ENCODE peak calls at places on chromosomes 6 and 20, in seven cellular contexts. E is fibroblast of mammary gland, X is nephron progenitor cell, I is AG10803, K is BE2C, N is WTC11, F is MM.1S. T is an unnamed sample.

GRCh38 chr6:167706313-167707109 is 120.2 kb upstream of the AFDN start:
- DNase-seq in I (no peak), N (no peak), X (no peak), E (no peak), F (peak), K (no peak), T (no peak)

GRCh38 chr6:156269751-156270369 is 507.3 kb upstream of the ARID1B start:
- DNase-seq in N (no peak), K (no peak), E (no peak), I (no peak), X (no peak), F (no peak), T (no peak)

GRCh38 chr20:62709537-62709905 is 885 bp downstream of the NTSR1 start:
- DNase-seq in K (no peak), I (no peak), E (no peak), N (no peak), F (no peak), X (no peak), T (no peak)

GRCh38 chr20:46312075-46312944 is 4.0 kb upstream of the CDH22 start:
- DNase-seq in X (peak), E (no peak), I (no peak), F (no peak), K (peak), N (peak), T (peak)

GRCh38 chr6:24643925-24644324 is 2.1 kb downstream of the KIAA0319 start:
- DNase-seq in K (no peak), N (no peak), F (no peak), X (no peak), E (no peak), I (no peak), T (no peak)

GRCh38 chr20:16349518-16350295 is 223.5 kb downstream of the KIF16B start:
- DNase-seq in X (no peak), F (no peak), E (peak), K (no peak), N (no peak), I (peak), T (no peak)

GRCh38 chr6:90663106-90663505 is 76.2 kb upstream of the MAP3K7 start:
- DNase-seq in E (no peak), K (no peak), I (no peak), F (no peak), N (no peak), X (no peak), T (no peak)

GRCh38 chr6:125546827-125547226 is 202.6 kb upstream of the HEY2 start:
- DNase-seq in I (peak), N (no peak), F (no peak), E (peak), K (no peak), X (no peak), T (no peak)

GRCh38 chr20:33609504-33609903 is 52.6 kb upstream of the C20orf144 start:
- DNase-seq in E (no peak), X (no peak), K (no peak), F (no peak), I (no peak), N (no peak), T (no peak)

GRCh38 chr20:35641743-35642142 is 23.0 kb downstream of the CPNE1 start:
- DNase-seq in E (no peak), I (no peak), F (no peak), N (no peak), X (no peak), K (no peak), T (no peak)

GRCh38 chr6:33961686-33962085 is 157.9 kb upstream of the MLN start:
- DNase-seq in X (no peak), N (no peak), F (no peak), K (no peak), E (no peak), I (no peak), T (no peak)

GRCh38 chr6:19692506-19693298 is 144.5 kb upstream of the ID4 start:
- DNase-seq in F (no peak), X (no peak), I (no peak), E (no peak), N (no peak), K (no peak), T (no peak)

GRCh38 chr6:20744911-20745557 is 210.8 kb downstream of the CDKAL1 start:
- DNase-seq in E (no peak), K (no peak), F (peak), I (no peak), X (no peak), N (no peak), T (no peak)

GRCh38 chr6:118372413-118372812 is 175.7 kb upstream of the PLN start:
- DNase-seq in I (peak), E (peak), X (no peak), F (no peak), K (peak), N (no peak), T (no peak)

GRCh38 chr6:8415913-8416312 is 19.4 kb downstream of the SLC35B3 start:
- DNase-seq in K (no peak), N (no peak), X (no peak), I (no peak), E (no peak), F (no peak), T (no peak)

GRCh38 chr6:105301756-105302616 is 100.9 kb downstream of the PREP start:
- DNase-seq in F (no peak), X (no peak), E (no peak), I (peak), N (no peak), K (no peak), T (no peak)

GRCh38 chr6:39714802-39715201 is 10.4 kb downstream of the KIF6 start:
- DNase-seq in F (no peak), E (no peak), N (no peak), I (no peak), K (no peak), X (no peak), T (no peak)

GRCh38 chr6:167703347-167703746 is 123.4 kb upstream of the AFDN start:
- DNase-seq in X (no peak), N (no peak), I (no peak), K (no peak), F (no peak), E (no peak), T (no peak)

GRCh38 chr20:25300496-25301170 is 52.7 kb downstream of the PYGB start:
- DNase-seq in N (no peak), E (peak), X (no peak), I (no peak), K (no peak), F (no peak), T (peak)

GRCh38 chr6:156718647-156719394 is 58.4 kb upstream of the ARID1B start:
- DNase-seq in I (peak), N (no peak), X (no peak), F (no peak), E (peak), K (peak), T (peak)

GRCh38 chr6:11525468-11526155 is 11.9 kb upstream of the TMEM170B start:
- DNase-seq in I (peak), N (no peak), X (no peak), E (peak), F (no peak), K (no peak), T (no peak)

GRCh38 chr6:15444881-15445280 is 199.0 kb downstream of the JARID2 start:
- DNase-seq in X (no peak), F (no peak), I (no peak), E (no peak), K (peak), N (no peak), T (no peak)

GRCh38 chr6:93417421-93417996 is 1.9 kb downstream of the EPHA7 start:
- DNase-seq in N (no peak), I (no peak), K (peak), F (peak), X (peak), E (no peak), T (peak)

GRCh38 chr6:48429021-48429420 is 318.0 kb upstream of the PTCHD4 start:
- DNase-seq in K (no peak), E (peak), I (no peak), X (no peak), N (no peak), F (no peak), T (no peak)

GRCh38 chr20:38304845-38305447 is 990 bp downstream of the BPI start:
- DNase-seq in K (peak), E (peak), X (peak), I (peak), N (peak), F (peak), T (no peak)

GRCh38 chr6:149317656-149318571 is at the start of gene TAB2:
- DNase-seq in N (peak), X (peak), F (peak), I (no peak), E (no peak), K (peak), T (peak)

GRCh38 chr6:133166706-133167105 is 74.5 kb upstream of the EYA4 start:
- DNase-seq in F (no peak), N (no peak), I (no peak), X (no peak), K (no peak), E (no peak), T (no peak)

GRCh38 chr6:106512048-106512957 is 117.0 kb downstream of the RTN4IP1 start:
- DNase-seq in F (peak), I (peak), E (peak), X (peak), N (peak), K (peak), T (peak)

GRCh38 chr20:16017656-16018055 is 555.6 kb downstream of the KIF16B start:
- DNase-seq in K (no peak), F (no peak), I (no peak), N (no peak), E (peak), X (no peak), T (no peak)

GRCh38 chr20:51269671-51270070 is 246.8 kb upstream of the KCNG1 start:
- DNase-seq in E (no peak), F (no peak), K (no peak), X (no peak), N (no peak), I (no peak), T (no peak)

GRCh38 chr6:54737247-54737646 is 109.3 kb upstream of the FAM83B start:
- DNase-seq in E (peak), X (peak), I (no peak), K (peak), N (peak), F (no peak), T (no peak)

GRCh38 chr20:24402234-24402633 is 67.2 kb upstream of the SYNDIG1 start:
- DNase-seq in K (no peak), N (no peak), I (no peak), X (no peak), F (no peak), E (no peak), T (no peak)

GRCh38 chr6:18343741-18344140 is 43.4 kb upstream of the RNF144B start:
- DNase-seq in F (no peak), X (no peak), N (no peak), I (peak), K (no peak), E (peak), T (peak)

GRCh38 chr6:137647762-137648412 is 153.7 kb upstream of the OLIG3 start:
- DNase-seq in K (no peak), F (no peak), X (no peak), I (no peak), N (no peak), E (peak), T (peak)

GRCh38 chr6:76347539-76347938 is 275.1 kb upstream of the IMPG1 start:
- DNase-seq in N (no peak), E (no peak), I (no peak), X (no peak), F (no peak), K (no peak), T (peak)

GRCh38 chr6:76351275-76351674 is 278.8 kb upstream of the IMPG1 start:
- DNase-seq in E (no peak), X (no peak), I (no peak), F (peak), N (no peak), K (no peak), T (no peak)
- TF ChIP-seq CTCF in E (no peak), X (peak), I (no peak), F (peak), N (peak), K (peak), T (no peak)

GRCh38 chr6:79712144-79712543 is 81.0 kb downstream of the SH3BGRL2 start:
- DNase-seq in X (no peak), E (no peak), I (no peak), K (no peak), N (no peak), F (no peak), T (no peak)

GRCh38 chr6:79710127-79710526 is 79.0 kb downstream of the SH3BGRL2 start:
- DNase-seq in E (no peak), K (peak), F (no peak), N (no peak), X (no peak), I (no peak), T (no peak)

GRCh38 chr6:79712616-79713015 is 81.5 kb downstream of the SH3BGRL2 start:
- DNase-seq in X (no peak), F (no peak), K (no peak), I (no peak), E (no peak), N (no peak), T (no peak)

GRCh38 chr6:79711167-79711566 is 80.0 kb downstream of the SH3BGRL2 start:
- DNase-seq in E (no peak), K (no peak), F (no peak), N (no peak), I (no peak), X (no peak), T (no peak)

DNA sequence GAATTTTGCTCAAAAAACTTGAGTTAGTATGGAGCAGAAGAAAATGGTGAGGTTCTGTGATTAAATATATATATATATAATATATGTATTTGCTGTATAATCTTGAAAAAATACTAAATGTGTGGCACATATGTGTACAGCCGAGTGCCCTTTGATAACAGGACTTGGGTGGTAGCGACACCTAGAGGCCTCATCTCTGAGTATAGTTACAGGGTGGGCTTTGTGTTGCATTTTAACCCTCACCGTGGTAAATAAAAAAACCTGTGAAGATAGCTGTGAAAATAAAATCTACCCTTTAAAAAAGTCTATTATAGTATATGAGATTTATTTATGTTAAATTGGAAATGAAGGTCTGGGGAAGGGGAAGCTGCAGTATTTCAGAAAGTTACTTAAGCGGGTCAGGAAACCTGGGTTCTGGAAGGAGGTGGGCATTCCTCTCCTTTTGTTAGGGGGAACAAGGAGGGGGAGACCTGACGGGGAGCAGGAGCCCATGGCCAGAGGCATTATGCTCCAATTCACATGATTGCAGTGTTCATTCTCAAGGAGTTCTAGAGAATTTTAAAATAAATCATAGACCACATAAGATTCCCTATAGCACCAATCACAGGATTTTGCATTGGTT is 82.7 kb downstream of the SH3BGRL2 start:
- DNase-seq in E (peak), K (peak), F (peak), I (peak), N (peak), X (peak), T (no peak)
- TF ChIP-seq CTCF in E (peak), K (peak), F (peak), I (peak), N (peak), X (peak), T (peak)

GRCh38 chr6:165725201-165725600 is 62.2 kb upstream of the PDE10A start:
- DNase-seq in E (no peak), N (no peak), I (no peak), K (no peak), X (no peak), F (no peak), T (no peak)
- TF ChIP-seq CTCF in E (no peak), N (no peak), I (no peak), K (no peak), X (no peak), F (no peak), T (no peak)

GRCh38 chr6:4727236-4727635 is 49.0 kb upstream of the CDYL start:
- DNase-seq in I (no peak), E (no peak), F (no peak), K (no peak), N (no peak), X (no peak), T (no peak)

GRCh38 chr6:4728949-4729348 is 47.3 kb upstream of the CDYL start:
- DNase-seq in F (no peak), X (no peak), N (no peak), E (no peak), I (no peak), K (no peak), T (no peak)

GRCh38 chr6:4731996-4732395 is 44.2 kb upstream of the CDYL start:
- DNase-seq in F (no peak), I (no peak), N (no peak), E (no peak), K (no peak), X (no peak), T (no peak)

GRCh38 chr6:4728436-4728769 is 47.8 kb upstream of the CDYL start:
- DNase-seq in X (no peak), F (no peak), N (no peak), K (no peak), E (no peak), I (no peak), T (no peak)

GRCh38 chr6:4727671-4728435 is 48.4 kb upstream of the CDYL start:
- DNase-seq in N (no peak), K (no peak), F (peak), X (no peak), I (peak), E (peak), T (no peak)
- TF ChIP-seq CTCF in N (no peak), K (no peak), F (peak), X (no peak), I (peak), E (no peak), T (no peak)

GRCh38 chr6:22470454-22471368 is 98.7 kb upstream of the HDGFL1 start:
- DNase-seq in I (peak), X (no peak), E (peak), K (peak), N (no peak), F (no peak), T (peak)
- TF ChIP-seq CTCF in I (no peak), X (no peak), E (peak), K (peak), N (no peak), F (no peak), T (no peak)

GRCh38 chr6:74574794-74575193 is 631.1 kb downstream of the COL12A1 start:
- DNase-seq in K (no peak), F (peak), I (peak), E (peak), X (peak), N (no peak), T (no peak)
- TF ChIP-seq CTCF in K (peak), F (peak), I (peak), E (peak), X (peak), N (peak), T (peak)

DNA sequence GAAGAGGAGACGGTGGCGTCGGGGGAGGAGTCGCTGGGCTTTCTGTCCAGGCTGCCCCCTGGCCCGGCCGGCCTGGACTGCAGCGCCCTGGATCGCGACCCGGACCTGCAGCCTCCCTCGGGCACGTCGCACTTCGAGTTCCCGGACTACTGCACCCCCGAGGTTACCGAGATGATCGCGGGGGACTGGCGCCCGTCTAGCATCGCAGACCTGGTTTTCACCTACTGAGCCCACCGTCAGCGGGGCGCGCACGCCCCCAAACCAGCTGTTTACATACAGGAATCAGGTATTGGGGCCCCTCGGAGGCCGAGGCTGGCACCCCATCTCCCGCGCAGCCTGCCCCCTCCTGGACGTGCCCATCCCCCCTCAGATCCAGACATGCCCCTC is 1.3 kb downstream of the SOX12 start:
- DNase-seq in F (peak), I (peak), E (no peak), X (peak), K (peak), N (no peak), T (peak)
- TF ChIP-seq CTCF in F (no peak), I (no peak), E (no peak), X (no peak), K (no peak), N (no peak), T (no peak)

GRCh38 chr20:9886227-9886626 is 47.4 kb upstream of the PAK5 start:
- DNase-seq in I (no peak), N (no peak), K (no peak), E (peak), X (no peak), F (no peak), T (no peak)

GRCh38 chr20:9889270-9889981 is 50.5 kb upstream of the PAK5 start:
- DNase-seq in X (no peak), E (no peak), I (no peak), K (no peak), N (no peak), F (peak), T (no peak)

GRCh38 chr20:9878096-9878495 is 39.2 kb upstream of the PAK5 start:
- DNase-seq in E (peak), F (no peak), K (no peak), X (no peak), N (no peak), I (peak), T (no peak)

GRCh38 chr20:9884666-9885065 is 45.8 kb upstream of the PAK5 start:
- DNase-seq in F (no peak), I (no peak), E (peak), K (no peak), N (no peak), X (no peak), T (peak)

DNA sequence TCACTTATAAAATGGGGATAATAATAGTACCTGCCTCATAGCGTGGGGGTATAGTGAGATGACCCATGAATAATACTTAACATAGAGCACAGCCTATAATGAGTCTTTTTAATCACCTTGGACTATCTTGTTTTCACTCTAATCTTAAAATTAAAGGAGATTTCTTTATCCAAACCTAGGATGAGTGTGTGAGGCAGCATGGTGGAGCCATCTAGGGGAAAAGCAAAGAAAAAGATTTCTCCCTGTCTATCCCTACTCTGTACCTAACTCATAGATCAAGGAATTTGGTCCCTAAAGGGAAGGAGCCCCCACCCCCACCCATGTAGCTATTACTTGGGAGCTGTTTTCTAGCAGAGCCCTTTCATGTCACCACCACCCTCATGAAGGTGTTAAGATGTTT is 45.2 kb upstream of the PAK5 start:
- DNase-seq in E (no peak), K (no peak), I (no peak), F (no peak), N (peak), X (no peak), T (no peak)
- TF ChIP-seq CTCF in E (no peak), K (peak), I (no peak), F (peak), N (peak), X (no peak), T (peak)